ENCODE peak calls at places on chromosome 20, in four cellular contexts. G is pancreas, S is uterus, F is HCT116. R is an unnamed sample.

GRCh38 chr20:19045366-19045765 is 167.1 kb upstream of the SLC24A3 start:
- DNase-seq in G (no peak), S (no peak), F (no peak), R (no peak)

GRCh38 chr20:59405226-59405815 is 104.9 kb downstream of the EDN3 start:
- DNase-seq in G (no peak), S (no peak), F (no peak), R (no peak)

GRCh38 chr20:47547034-47547387 is 45.3 kb downstream of the NCOA3 start:
- DNase-seq in G (no peak), S (no peak), F (no peak), R (no peak)

GRCh38 chr20:61942526-61942925 is 123.2 kb downstream of the TAF4 start:
- DNase-seq in G (no peak), S (no peak), F (no peak), R (no peak)

GRCh38 chr20:2846698-2847097 is 6.2 kb downstream of the VPS16 start:
- DNase-seq in G (no peak), S (no peak), F (no peak), R (no peak)

GRCh38 chr20:9043364-9043763 is 25.5 kb upstream of the PLCB4 start:
- DNase-seq in G (no peak), S (no peak), F (no peak), R (no peak)

GRCh38 chr20:23144856-23145255 is 58.7 kb upstream of the CD93 start:
- DNase-seq in G (no peak), S (no peak), F (no peak), R (no peak)

GRCh38 chr20:61886721-61887658 is 178.7 kb downstream of the TAF4 start:
- DNase-seq in G (peak), S (no peak), F (peak), R (peak)

GRCh38 chr20:38855356-38855755 is 49.9 kb downstream of the PPP1R16B start:
- DNase-seq in G (no peak), S (no peak), F (no peak), R (no peak)

GRCh38 chr20:4243071-4243470 is 227.7 kb upstream of the RNF24 start:
- DNase-seq in G (no peak), S (no peak), F (no peak), R (no peak)

GRCh38 chr20:25858495-25859425 is 162.1 kb upstream of the ZNF337 start:
- DNase-seq in G (no peak), S (no peak), F (no peak), R (no peak)

GRCh38 chr20:59144179-59144830 is 19.3 kb upstream of the ZNF831 start:
- DNase-seq in G (no peak), S (no peak), F (no peak), R (no peak)

GRCh38 chr20:31559704-31560093 is 45.4 kb upstream of the ID1 start:
- DNase-seq in G (no peak), S (no peak), F (no peak), R (no peak)

GRCh38 chr20:25011261-25011660 is 18.7 kb upstream of the APMAP start:
- DNase-seq in G (peak), S (no peak), F (no peak), R (no peak)

GRCh38 chr20:36153204-36153603 is 1.3 kb upstream of the EPB41L1 start:
- DNase-seq in G (no peak), S (no peak), F (no peak), R (no peak)

GRCh38 chr20:57449398-57450354 is 58.5 kb downstream of the RBM38 start:
- DNase-seq in G (no peak), S (no peak), F (no peak), R (no peak)

GRCh38 chr20:44600758-44601562 is 18.6 kb downstream of the PKIG start:
- DNase-seq in G (no peak), S (no peak), F (no peak), R (no peak)

GRCh38 chr20:44738779-44739477 is 6.7 kb upstream of the KCNK15 start:
- DNase-seq in G (peak), S (peak), F (peak), R (peak)

GRCh38 chr20:64155258-64156135 is 8.8 kb upstream of the MYT1 start:
- DNase-seq in G (no peak), S (no peak), F (no peak), R (no peak)

GRCh38 chr20:31544600-31544999 is 30.4 kb downstream of the HM13 start:
- DNase-seq in G (no peak), S (no peak), F (no peak), R (no peak)

DNA sequence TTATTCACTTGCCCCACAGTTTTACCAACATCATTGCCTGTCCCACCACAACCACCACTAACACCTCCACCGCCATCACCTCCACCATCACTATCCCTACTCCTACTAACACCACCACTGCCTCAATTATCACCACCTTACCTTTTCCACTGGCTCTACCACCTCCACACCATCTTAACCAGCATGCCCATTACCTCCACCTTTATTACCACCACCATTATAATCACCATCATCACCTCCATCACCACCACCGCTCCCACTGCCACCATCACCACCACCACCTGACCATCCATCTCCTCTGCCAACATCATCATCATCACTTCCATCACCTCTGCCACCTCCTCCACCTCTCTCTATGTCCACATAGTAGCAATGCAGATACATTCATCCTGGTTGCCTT is 90.0 kb downstream of the SNAP25 start:
- DNase-seq in G (no peak), S (no peak), F (no peak), R (no peak)
- TF ChIP-seq CTCF in G (no peak), S (no peak), F (no peak), R (no peak)

GRCh38 chr20:60589624-60590023 is 631.4 kb downstream of the CDH26 start:
- DNase-seq in G (no peak), S (no peak), F (no peak), R (peak)
- H3K4me3 ChIP-seq in G (no peak), S (no peak), F (no peak), R (no peak)

GRCh38 chr20:11553603-11554002 is 364.1 kb upstream of the BTBD3 start:
- DNase-seq in G (no peak), S (no peak), F (no peak), R (no peak)
- TF ChIP-seq CTCF in G (no peak), S (peak), F (peak), R (peak)

GRCh38 chr20:14415492-14415891 is 78.1 kb upstream of the FLRT3 start:
- DNase-seq in G (no peak), S (no peak), F (no peak), R (no peak)
- H3K4me3 ChIP-seq in G (no peak), S (no peak), F (no peak), R (no peak)

DNA sequence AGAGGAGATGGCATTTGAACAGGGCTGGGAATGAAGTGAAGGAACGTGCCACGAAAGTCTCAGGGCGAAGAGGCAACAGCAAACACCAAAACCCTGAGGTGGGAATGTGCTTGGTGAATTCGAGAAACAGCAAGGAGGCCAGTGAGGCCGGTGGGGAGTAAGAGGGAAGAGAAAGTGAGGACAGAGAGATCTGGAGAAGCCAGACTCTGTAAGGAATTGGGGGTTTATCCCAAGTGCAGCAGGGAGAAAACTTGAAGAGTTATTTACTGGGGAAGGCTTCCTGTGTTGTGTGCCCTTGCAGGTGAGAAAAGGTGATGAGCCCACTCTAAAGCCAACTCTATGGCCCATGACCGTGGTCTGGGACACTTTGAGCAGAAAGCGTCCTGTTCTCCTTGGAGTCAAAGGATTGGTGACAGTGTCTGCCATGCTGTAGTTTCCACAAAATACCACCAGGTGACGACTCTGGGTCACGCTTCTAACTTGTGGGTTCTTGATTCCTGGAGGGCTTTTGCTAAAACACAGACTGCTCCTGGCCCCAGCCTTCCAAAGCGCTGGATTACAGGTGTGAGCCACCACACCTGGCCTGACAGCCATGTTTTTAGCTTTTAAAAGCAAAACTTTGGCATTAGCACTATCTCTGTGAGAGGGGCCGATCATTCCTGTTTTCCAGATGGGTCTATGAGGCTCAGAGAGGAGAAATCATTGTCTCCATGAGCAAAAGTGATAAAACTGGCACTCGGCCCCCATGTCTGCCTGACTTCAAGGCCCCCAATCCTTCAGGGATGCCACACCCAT is 18.0 kb upstream of the CSNK2A1 start:
- DNase-seq in G (peak), S (peak), F (peak), R (peak)
- TF ChIP-seq CTCF in G (peak), S (peak), F (peak), R (peak)

DNA sequence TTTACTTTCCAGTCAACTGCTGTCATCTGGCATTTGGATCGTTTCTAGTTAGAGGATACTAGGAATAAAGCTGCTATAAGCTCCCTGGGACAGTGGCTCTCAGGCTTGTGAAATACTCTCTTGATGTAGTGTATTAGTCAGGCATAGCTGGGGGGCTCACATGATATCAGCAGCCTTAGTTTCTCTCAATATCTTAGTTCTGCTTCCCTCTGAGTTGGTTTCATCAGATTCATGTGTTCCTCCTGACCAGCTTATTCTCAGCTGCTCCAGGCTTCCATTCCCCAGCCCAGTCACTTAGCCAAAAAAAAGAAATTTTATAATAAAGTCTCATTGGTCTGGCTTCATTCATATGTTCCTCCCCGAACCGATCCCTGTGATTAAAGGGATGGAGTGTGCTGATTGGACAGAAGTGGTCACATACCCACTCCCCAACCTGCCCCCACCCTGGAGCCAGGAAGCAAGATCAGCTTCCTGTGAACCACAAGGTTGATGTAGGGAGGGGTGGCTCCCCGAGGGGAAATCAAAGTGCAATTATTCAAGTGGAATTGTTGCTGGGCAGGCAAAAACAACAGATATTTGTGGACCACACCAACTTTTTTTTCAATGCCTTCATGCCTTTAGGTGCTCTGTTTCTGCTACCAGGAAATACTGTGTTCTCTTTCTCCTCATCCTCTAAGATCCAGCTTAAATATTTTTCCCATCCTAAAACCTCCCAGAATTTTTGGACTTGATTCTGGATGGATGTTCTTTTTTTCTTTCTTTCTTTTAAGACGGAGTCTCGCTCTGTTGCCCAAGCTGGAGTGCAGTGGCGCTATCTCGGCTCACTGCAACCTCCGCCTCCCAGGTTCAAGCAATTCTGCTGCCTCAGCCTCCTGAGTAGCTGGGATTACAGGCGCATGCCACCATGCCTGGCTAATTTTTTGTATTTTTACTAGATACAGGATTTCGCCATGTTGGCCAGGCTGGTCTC is 11.2 kb upstream of the B4GALT5 start:
- DNase-seq in G (peak), S (peak), F (no peak), R (no peak)
- H3K4me3 ChIP-seq in G (no peak), S (no peak), F (no peak), R (no peak)

GRCh38 chr20:51802170-51802745 is at the start of gene SALL4:
- DNase-seq in G (peak), S (no peak), F (no peak), R (no peak)

GRCh38 chr20:51800769-51801219 is 1.5 kb downstream of the SALL4 start:
- DNase-seq in G (peak), S (no peak), F (no peak), R (no peak)

GRCh38 chr20:51799586-51799985 is 2.7 kb downstream of the SALL4 start:
- DNase-seq in G (no peak), S (no peak), F (no peak), R (no peak)

GRCh38 chr20:51800132-51800721 is 2.1 kb downstream of the SALL4 start:
- DNase-seq in G (peak), S (peak), F (peak), R (no peak)

DNA sequence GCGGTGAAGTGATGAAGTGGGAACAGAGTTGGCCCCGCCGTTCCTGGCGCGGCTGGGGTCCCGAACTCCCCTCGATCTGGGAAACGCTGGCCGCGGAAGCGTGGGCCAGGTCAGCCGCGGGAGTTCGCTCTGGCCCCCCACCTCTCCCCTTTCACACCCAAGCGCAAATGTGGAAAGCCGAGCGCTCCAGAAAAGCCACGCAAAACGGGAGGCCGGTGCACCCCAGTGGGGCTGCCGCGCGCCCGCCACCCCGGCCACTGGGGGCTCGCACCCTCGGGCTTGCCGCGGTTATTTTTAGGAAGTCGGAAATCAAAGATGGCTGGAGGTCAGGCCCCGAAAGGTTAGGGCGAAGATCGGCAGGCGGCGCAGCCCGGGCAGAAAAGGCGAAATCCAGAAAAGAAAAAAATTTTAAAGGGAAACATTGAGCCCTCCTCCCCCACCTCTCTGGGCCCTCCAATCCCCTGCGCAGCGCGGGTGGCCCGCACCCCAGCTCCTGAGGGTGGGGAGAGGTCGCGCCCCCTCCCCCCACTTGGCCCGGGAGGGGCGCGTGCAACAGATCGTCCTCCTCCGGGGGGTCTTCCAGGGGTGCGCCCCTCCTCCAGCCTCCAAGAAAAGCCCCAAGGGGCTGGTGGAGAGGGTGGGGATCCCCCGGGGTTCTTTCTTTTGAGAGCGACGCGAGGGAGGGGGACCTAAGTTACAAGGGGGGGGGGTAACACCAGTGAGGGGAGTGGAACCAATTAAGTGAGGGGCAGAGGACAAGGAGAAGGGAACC is 915 bp downstream of the SALL4 start:
- DNase-seq in G (peak), S (no peak), F (no peak), R (no peak)
- TF ChIP-seq CTCF in G (no peak), S (no peak), F (no peak), R (no peak)

GRCh38 chr20:56166781-56167465 is 81.6 kb upstream of the MC3R start:
- DNase-seq in G (no peak), S (no peak), F (no peak), R (no peak)
- H3K4me3 ChIP-seq in G (no peak), S (no peak), F (no peak), R (no peak)

GRCh38 chr20:34562643-34563042 is 4.1 kb downstream of the MAP1LC3A start:
- DNase-seq in G (no peak), S (no peak), F (no peak), R (no peak)
- TF ChIP-seq CTCF in G (no peak), S (peak), F (peak), R (peak)

R was measured in LNCaP clone FGC.